ENCODE peak calls at places on chromosomes 16 and 17, in four cellular contexts. G is HepG2, F is K562, J is A549. Z is an unnamed sample.

GRCh38 chr17:14103821-14104220 is 34.5 kb downstream of the COX10 start:
- DNase-seq in J (no peak), F (no peak), G (no peak), Z (no peak)

GRCh38 chr17:66951605-66951953 is 12.9 kb upstream of the CACNG4 start:
- DNase-seq in G (no peak), F (no peak), J (peak; percentile 50), Z (no peak)

GRCh38 chr16:27611340-27611739 is 61.4 kb downstream of the KATNIP start:
- DNase-seq in J (no peak), F (no peak), G (no peak), Z (no peak)

GRCh38 chr17:9537177-9537776 is 38.3 kb downstream of the STX8 start:
- DNase-seq in F (no peak), J (no peak), G (no peak), Z (no peak)

GRCh38 chr16:50616386-50616785 is 64.7 kb downstream of the SNX20 start:
- DNase-seq in F (no peak), J (no peak), G (no peak), Z (no peak)

GRCh38 chr16:83508295-83508694 is 299.5 kb upstream of the HSBP1 start:
- DNase-seq in G (no peak), F (no peak), J (no peak), Z (no peak)

GRCh38 chr17:64750891-64751677 is 89.0 kb upstream of the SMURF2 start:
- DNase-seq in G (no peak), J (no peak), F (no peak), Z (no peak)

GRCh38 chr16:72442381-72443158 is 270.6 kb upstream of the PMFBP1 start:
- DNase-seq in J (no peak), F (no peak), G (peak; percentile 93), Z (no peak)

GRCh38 chr16:82638095-82638798 is 11.5 kb downstream of the CDH13 start:
- DNase-seq in G (no peak), J (no peak), F (no peak), Z (no peak)

GRCh38 chr16:89343501-89344291 is 126.2 kb downstream of the ZNF778 start:
- DNase-seq in J (no peak), G (no peak), F (no peak), Z (no peak)

GRCh38 chr16:65388592-65388991 is 266.7 kb upstream of the CDH11 start:
- DNase-seq in F (no peak), G (no peak), J (no peak), Z (no peak)

DNA sequence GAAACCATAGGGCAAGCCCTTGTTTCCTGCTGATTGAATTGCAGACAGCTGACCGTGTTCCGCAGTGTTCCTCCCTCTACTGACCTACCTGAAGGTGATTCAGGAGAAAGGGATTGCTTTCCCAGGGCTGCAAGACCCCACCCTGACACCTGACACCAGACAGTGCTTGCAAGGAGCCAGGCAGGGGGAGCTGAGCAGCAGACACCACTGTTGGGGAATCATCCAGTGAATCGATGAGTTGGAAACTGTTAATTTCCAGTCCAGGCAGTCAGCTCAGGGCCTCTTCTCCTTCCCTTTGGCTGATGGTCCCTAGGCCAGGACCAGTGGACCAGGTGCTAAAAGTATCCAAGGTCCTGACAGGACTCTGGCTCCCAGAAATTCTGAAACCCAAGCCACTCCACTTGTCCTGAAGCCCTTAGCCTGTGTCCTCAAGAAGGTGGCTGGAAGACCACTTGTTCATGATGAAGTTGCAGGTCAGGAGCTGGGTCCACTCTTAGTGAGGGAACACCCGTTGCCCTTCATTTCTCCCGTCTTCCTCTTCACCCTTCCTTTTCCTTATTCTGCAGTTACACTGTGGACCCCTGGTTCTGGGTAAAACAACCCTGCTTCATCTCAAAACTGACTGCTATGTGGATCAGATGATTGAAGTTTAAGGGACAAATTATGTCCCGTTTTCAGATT is 9.5 kb upstream of the UNK start:
- DNase-seq in G (no peak), F (no peak), J (no peak), Z (no peak)
- TF ChIP-seq NR3C1 in G (no peak), F (no peak), J (no peak), Z (no peak)

GRCh38 chr17:39687546-39688474 is at the start of gene PGAP3:
- DNase-seq in J (peak; percentile 96), G (peak; percentile 95), F (peak; percentile 94), Z (peak; percentile 87)
- TF ChIP-seq NR3C1 in J (no peak), G (no peak), F (no peak), Z (no peak)

DNA sequence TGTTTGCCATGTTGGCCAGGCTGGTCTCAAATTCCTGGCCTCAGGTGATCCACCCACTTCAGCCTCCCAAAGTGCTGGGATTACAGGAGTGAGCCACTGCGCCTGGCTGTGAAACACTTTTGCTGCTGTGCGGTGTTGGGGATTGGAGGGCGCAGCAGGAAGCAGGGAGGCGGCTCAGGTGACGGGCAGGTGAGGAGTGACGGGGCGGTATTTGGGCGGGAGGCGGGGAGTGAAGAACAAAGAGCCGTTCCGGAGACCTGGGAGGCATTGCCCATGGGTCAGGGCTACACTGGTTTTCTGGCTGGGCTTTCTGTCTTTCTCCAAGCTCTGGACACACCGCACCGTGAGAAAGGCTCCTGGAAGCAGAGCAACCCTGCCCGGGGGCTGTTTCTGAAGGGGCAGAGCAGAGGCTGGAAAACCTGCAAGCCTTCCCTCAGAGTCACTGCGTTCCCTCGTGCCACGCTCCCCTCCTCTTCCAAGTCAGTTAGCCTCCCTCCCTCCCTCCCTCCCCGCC is 22.1 kb downstream of the CRISPLD2 start:
- DNase-seq in J (no peak), G (no peak), F (no peak), Z (peak; percentile 88)
- TF ChIP-seq NR3C1 in J (no peak), G (no peak), F (no peak), Z (no peak)

GRCh38 chr16:21997693-21998480 is 3.0 kb downstream of the PDZD9 start:
- DNase-seq in F (no peak), J (no peak), G (no peak), Z (no peak)
- TF ChIP-seq NR3C1 in F (no peak), J (no peak), G (no peak), Z (no peak)

GRCh38 chr16:24493859-24494258 is 45.5 kb upstream of the RBBP6 start:
- DNase-seq in J (peak; percentile 18), F (no peak), G (no peak), Z (no peak)

GRCh38 chr16:24497405-24497804 is 42.0 kb upstream of the RBBP6 start:
- DNase-seq in J (no peak), F (no peak), G (no peak), Z (no peak)

GRCh38 chr16:24504467-24505345 is 34.7 kb upstream of the RBBP6 start:
- DNase-seq in G (peak; percentile 67), J (peak; percentile 74), F (peak; percentile 74), Z (peak; percentile 64)

DNA sequence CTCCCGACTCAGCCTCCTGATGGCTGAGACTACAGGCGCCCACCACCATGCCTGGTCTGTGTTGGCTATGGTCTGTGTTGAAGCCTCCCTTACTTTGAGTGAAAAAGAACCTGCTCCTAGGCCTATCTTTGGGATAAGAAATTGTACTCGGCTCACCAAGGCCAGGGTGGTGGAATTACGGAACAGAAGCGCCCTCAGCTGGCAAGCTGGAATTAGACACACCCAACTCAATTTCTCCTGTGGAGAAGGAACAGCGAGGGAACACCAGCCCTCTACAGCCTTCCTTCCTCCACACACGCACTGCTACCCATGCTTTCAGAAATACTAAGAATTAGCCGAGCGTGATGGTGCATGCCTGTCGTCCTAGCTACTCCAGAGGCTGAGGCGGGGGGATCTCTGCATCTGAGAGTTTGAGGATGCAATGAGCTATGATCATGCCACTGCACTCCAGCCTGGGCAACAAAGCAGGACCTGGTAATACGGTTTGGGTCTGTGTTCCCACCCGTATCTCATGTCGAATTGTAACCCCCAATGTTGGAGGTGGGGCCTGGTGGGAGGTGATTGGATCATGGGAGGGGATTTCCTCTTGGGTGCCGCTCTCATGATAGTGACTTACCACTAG is 40.1 kb upstream of the RBBP6 start:
- DNase-seq in G (peak; percentile 21), J (peak; percentile 57), F (peak; percentile 44), Z (peak; percentile 75)
- TF ChIP-seq NR3C1 in G (no peak), J (no peak), F (no peak), Z (no peak)

DNA sequence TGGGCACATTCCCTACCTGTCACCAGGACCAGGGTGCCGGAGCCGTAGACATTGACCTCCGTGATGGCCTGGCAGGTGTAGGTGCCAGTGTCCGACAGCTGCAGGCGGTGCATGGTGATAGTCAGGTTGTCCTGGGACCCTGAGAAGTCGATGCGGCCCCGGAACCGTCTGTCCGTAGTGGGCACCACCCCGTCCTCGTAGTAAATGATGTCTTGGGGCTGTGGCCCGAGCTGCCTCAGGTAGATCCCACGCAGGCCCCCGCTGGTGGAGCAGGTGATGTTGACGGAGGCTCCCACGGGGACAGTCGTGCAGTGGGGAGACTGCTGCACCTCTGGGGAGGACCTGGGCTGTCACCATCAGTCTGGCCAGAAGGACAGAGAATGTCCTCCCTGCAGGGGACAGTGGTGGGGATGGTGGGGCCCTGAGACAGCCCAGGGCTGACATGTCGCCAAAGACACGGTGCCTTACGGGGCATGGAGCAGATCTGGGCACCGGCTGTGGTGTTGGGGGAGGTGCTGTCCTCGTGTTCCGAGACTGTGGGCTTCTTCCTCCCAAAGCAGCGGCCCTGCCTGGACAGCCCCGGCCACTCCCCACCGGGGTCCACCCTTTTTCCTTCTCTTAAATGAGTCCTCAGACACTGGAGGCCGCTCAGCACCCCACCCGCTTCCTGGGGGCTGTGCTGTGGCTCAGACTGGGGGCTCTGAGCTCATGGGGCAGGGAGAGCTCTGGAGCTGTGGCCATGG is 586 bp downstream of the CD7 start:
- DNase-seq in F (no peak), G (no peak), J (no peak), Z (no peak)
- TF ChIP-seq NR3C1 in F (no peak), G (no peak), J (no peak), Z (no peak)

GRCh38 chr16:55828680-55829079 is 4.2 kb downstream of the CES1 start:
- DNase-seq in G (no peak), F (no peak), J (no peak), Z (no peak)
- TF ChIP-seq NR3C1 in G (no peak), F (no peak), J (no peak), Z (no peak)

DNA sequence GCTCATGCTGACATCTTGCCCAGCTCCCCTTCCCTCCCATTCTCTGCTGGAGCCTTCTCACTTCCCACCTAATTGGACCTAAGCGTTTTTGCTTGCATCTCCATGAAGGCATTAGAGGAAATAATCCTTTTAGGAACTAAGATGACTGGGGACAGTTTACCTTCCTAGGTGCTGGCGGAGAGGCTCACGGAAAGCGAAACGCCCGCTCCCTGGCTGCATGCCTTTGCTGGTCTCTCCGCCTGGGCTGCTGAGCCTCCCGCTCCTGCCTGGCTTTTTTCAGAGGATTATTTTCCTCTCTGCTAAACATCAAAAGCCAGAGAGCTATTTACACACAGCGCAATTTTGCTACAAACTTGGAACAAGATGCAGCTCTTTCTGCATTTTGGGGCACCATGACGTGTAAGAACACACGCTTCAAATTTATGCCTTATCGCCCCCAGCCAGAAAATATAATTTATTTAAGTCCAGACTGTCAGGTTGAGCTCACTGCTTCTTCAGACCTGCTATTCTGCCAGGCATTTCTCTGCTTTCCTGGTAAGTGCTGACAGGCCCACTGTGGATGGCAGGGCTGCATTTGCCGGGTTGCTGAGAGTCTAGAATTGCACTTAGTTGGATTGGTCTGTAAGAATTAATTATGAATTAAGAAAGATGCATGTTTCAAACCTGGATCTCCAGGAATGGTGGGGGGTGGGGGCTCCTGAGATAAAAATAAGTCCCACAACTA is 124.5 kb downstream of the SPACA3 start:
- DNase-seq in F (no peak), J (no peak), G (no peak), Z (no peak)
- TF ChIP-seq NR3C1 in F (no peak), J (no peak), G (no peak), Z (no peak)

Z was measured in WTC11.